ENCODE peak calls at places on chromosomes 3 and 15, in six cellular contexts. I, U, H, F, R and P are unnamed samples.
A peak's percentile ranks its signal among the peaks of the same experiment; 100 is the strongest.

GRCh38 chr3:105606052-105606451 is 239.3 kb downstream of the ALCAM start:
- DNase-seq in U (no peak), F (peak; percentile 80), I (no peak), H (no peak), R (no peak), P (no peak)

GRCh38 chr3:172156309-172156998 is 117.1 kb downstream of the FNDC3B start:
- DNase-seq in F (no peak), R (no peak), H (peak; percentile 66), U (no peak), I (no peak), P (no peak)

GRCh38 chr3:55485208-55485791 is 1.8 kb downstream of the WNT5A start:
- DNase-seq in R (no peak), I (peak; percentile 94), H (peak; percentile 84), U (peak; percentile 94), F (peak; percentile 88), P (no peak)

GRCh38 chr3:115280531-115280930 is 133.4 kb upstream of the ZBTB20 start:
- DNase-seq in F (no peak), I (no peak), H (no peak), R (no peak), U (no peak), P (no peak)

GRCh38 chr3:11845661-11846060 is 1.0 kb downstream of the TAMM41 start:
- DNase-seq in I (no peak), F (no peak), H (no peak), R (no peak), U (no peak), P (no peak)

GRCh38 chr3:191424871-191425270 is 36.1 kb upstream of the PYDC2 start:
- DNase-seq in U (no peak), F (no peak), H (no peak), I (peak; percentile 51), R (no peak), P (no peak)

GRCh38 chr3:52277071-52277964 is 1.1 kb downstream of the WDR82 start:
- DNase-seq in F (peak; percentile 58), I (peak; percentile 81), H (peak; percentile 87), U (peak; percentile 58), R (no peak), P (no peak)

GRCh38 chr3:177345049-177345972 is 148.0 kb upstream of the TBL1XR1 start:
- DNase-seq in R (peak; percentile 89), U (no peak), H (peak; percentile 83), I (peak; percentile 85), F (peak; percentile 96), P (peak; percentile 80)

GRCh38 chr15:80953953-80954778 is 35.5 kb downstream of the MESD start:
- DNase-seq in H (no peak), I (no peak), U (peak; percentile 8), F (peak; percentile 31), R (peak; percentile 57), P (no peak)

GRCh38 chr3:183244981-183245476 is 8.0 kb upstream of the B3GNT5 start:
- DNase-seq in H (no peak), I (no peak), R (no peak), U (no peak), F (no peak), P (no peak)

GRCh38 chr3:144242797-144243196 is 271.2 kb downstream of the DIPK2A start:
- DNase-seq in F (no peak), I (no peak), U (no peak), R (no peak), H (no peak), P (no peak)

GRCh38 chr3:188421151-188421821 is 267.3 kb downstream of the LPP start:
- DNase-seq in I (no peak), U (no peak), R (no peak), H (no peak), F (peak; percentile 90), P (no peak)

DNA sequence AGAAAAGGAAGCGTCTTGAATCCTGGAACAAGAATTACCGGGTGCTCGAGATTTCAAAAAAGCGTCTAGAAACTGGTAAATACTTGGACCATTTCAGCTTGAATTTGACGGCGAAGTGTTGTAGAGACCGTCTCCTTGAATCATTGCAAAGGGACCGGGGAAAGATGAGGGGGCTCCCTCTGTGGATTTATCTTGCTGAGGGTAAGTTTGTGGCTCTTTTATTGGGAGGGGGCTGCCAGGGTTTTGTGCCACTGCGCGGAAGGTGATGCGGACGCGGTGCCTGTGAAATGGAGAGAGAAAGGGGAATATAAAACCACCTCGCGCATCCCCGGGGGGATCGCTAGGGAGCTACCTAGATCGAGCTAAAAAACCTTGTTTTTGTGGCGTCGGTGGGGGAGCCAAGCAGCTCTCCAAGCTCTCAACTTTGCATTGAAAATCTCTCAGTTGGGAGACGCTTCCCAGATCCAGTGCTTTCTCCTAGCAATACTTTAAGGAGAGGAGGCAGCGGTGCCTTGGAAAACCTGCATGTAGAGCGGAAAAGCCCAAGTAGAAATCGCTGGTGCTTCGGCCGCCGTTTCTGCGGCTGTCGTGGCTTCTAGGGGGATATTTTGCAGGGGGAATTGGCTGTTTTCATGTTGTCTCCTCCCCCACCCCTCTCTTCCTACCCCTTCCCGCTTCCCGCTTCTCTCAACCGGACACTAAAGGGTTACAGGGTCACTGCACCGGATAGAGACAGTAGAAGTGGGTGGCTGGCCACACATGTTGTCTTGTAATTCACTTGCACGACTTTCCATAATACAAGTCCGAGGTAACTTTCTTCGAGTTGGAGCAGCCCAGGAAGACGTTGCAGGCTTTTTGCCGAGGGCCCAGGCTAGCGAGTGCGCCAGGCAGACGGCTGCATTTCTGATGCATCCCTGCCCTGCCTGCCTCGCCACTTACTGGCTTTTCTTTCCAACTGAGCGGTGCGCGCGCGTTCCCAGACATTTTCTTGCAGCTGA is 187.6 kb downstream of the NLGN1 start:
- DNase-seq in I (peak; percentile 72), U (peak; percentile 83), F (peak; percentile 57), R (no peak), H (no peak), P (no peak)
- H3K27ac ChIP-seq in I (no peak overlapping the region), U (peak overlapping the region; percentile 5), F (peak overlapping the region; percentile 0), R (no peak overlapping the region), H (no peak overlapping the region), P (peak overlapping the region; percentile 64)

GRCh38 chr3:13823186-13823585 is 56.7 kb downstream of the WNT7A start:
- DNase-seq in U (no peak), R (no peak), F (no peak), H (no peak), I (no peak), P (no peak)

GRCh38 chr3:13815088-13815683 is 64.7 kb downstream of the WNT7A start:
- DNase-seq in F (no peak), H (no peak), R (no peak), I (no peak), U (no peak), P (no peak)

GRCh38 chr3:13822042-13822441 is 57.8 kb downstream of the WNT7A start:
- DNase-seq in F (no peak), I (no peak), R (no peak), H (no peak), U (no peak), P (no peak)

GRCh38 chr3:13821156-13821555 is 58.7 kb downstream of the WNT7A start:
- DNase-seq in I (no peak), F (no peak), R (no peak), U (no peak), H (no peak), P (no peak)

GRCh38 chr3:13818919-13819318 is 61.0 kb downstream of the WNT7A start:
- DNase-seq in R (no peak), H (peak; percentile 42), U (no peak), F (no peak), I (no peak), P (no peak)
- H3K4me1 ChIP-seq in R (no peaks in the 10 kb centered on the region), H (no peaks in the 10 kb centered on the region), U (no peaks in the 10 kb centered on the region), F (no peaks in the 10 kb centered on the region), I (no peaks in the 10 kb centered on the region), P (no peaks in the 10 kb centered on the region)

GRCh38 chr3:46943237-46944187 is 33.0 kb downstream of the CCDC12 start:
- DNase-seq in R (no peak), I (peak; percentile 61), F (no peak), U (no peak), H (peak; percentile 64), P (no peak)
- H3K27ac ChIP-seq in R (peak overlapping the region; percentile 34), I (peak overlapping the region; percentile 95), F (no peak overlapping the region), U (no peak overlapping the region), H (peak overlapping the region; percentile 72), P (no peak overlapping the region)

GRCh38 chr3:10193692-10194327 is 29.1 kb downstream of the IRAK2 start:
- DNase-seq in U (no peak), I (peak; percentile 25), F (no peak), R (no peak), H (no peak), P (no peak)

GRCh38 chr3:10196389-10197052 is 31.8 kb downstream of the IRAK2 start:
- DNase-seq in H (no peak), I (no peak), R (no peak), F (peak; percentile 90), U (no peak), P (no peak)

GRCh38 chr3:10194328-10195071 is 29.8 kb downstream of the IRAK2 start:
- DNase-seq in F (no peak), U (no peak), I (peak; percentile 41), R (no peak), H (no peak), P (peak; percentile 62)

GRCh38 chr3:10198226-10198625 is 33.5 kb downstream of the IRAK2 start:
- DNase-seq in R (no peak), U (no peak), I (no peak), H (no peak), F (no peak), P (no peak)

GRCh38 chr3:10195692-10196091 is 31.0 kb downstream of the IRAK2 start:
- DNase-seq in U (no peak), R (no peak), F (no peak), I (no peak), H (no peak), P (no peak)
- H3K4me1 ChIP-seq in U (no peaks in the 10 kb centered on the region), R (peaks cover 83% of the 10 kb centered on the region), F (peaks cover 39% of the 10 kb centered on the region), I (peaks cover 16% of the 10 kb centered on the region), H (peaks cover 76% of the 10 kb centered on the region), P (peaks cover 73% of the 10 kb centered on the region)

GRCh38 chr3:27720029-27720518 is 2.0 kb downstream of the EOMES start:
- DNase-seq in F (no peak), H (no peak), U (no peak), I (no peak), R (no peak), P (no peak)
- H3K27ac ChIP-seq in F (no peak overlapping the region), H (no peak overlapping the region), U (no peak overlapping the region), I (no peak overlapping the region), R (no peak overlapping the region), P (no peak overlapping the region)

GRCh38 chr3:149080011-149080698 is 6.2 kb downstream of the HLTF start:
- DNase-seq in R (no peak), I (no peak), U (no peak), H (no peak), F (peak; percentile 8), P (no peak)
- H3K4me1 ChIP-seq in R (peaks cover 8% of the 10 kb centered on the region), I (no peaks in the 10 kb centered on the region), U (no peaks in the 10 kb centered on the region), H (peaks cover 6% of the 10 kb centered on the region), F (peaks cover 2% of the 10 kb centered on the region), P (peaks cover 29% of the 10 kb centered on the region)